ENCODE peak calls at places on chromosomes 5 and 9, in seven cellular contexts. Y, L, K, N, W, B and A are unnamed samples. For H3K36me3, the result is how much of the 10 kb centered on the place peaks cover.

GRCh38 chr5:74042559-74043357 is 416.8 kb downstream of the ARHGEF28 start:
- DNase-seq in N (no peak), L (no peak), B (no peak), W (no peak), Y (no peak), K (no peak), A (no peak)

GRCh38 chr9:36855443-36856315 is 178.4 kb downstream of the PAX5 start:
- DNase-seq in B (no peak), Y (peak), W (peak), K (no peak), L (no peak), N (no peak), A (no peak)

GRCh38 chr5:99058466-99058865 is 129.7 kb upstream of the CHD1 start:
- DNase-seq in Y (no peak), B (no peak), N (no peak), L (no peak), K (no peak), W (no peak), A (no peak)

GRCh38 chr9:135046156-135047025 is 41.1 kb upstream of the OLFM1 start:
- DNase-seq in B (no peak), N (no peak), K (no peak), Y (no peak), L (peak), W (no peak), A (no peak)

GRCh38 chr9:111955048-111955447 is 58.4 kb downstream of the UGCG start:
- DNase-seq in W (no peak), K (no peak), L (no peak), B (no peak), N (no peak), Y (no peak), A (no peak)

GRCh38 chr9:130222833-130223232 is 42.7 kb upstream of the HMCN2 start:
- DNase-seq in K (no peak), B (no peak), N (no peak), W (no peak), L (no peak), Y (no peak), A (no peak)

GRCh38 chr5:16693879-16694278 is 77.1 kb upstream of the RETREG1 start:
- DNase-seq in K (no peak), Y (peak), N (no peak), W (no peak), L (no peak), B (no peak), A (no peak)

GRCh38 chr9:21481470-21482057 is 549 bp downstream of the IFNE start:
- DNase-seq in Y (no peak), W (no peak), B (no peak), L (no peak), N (no peak), K (no peak), A (no peak)

GRCh38 chr5:180568914-180569313 is 22.4 kb downstream of the SCGB3A1 start:
- DNase-seq in Y (no peak), W (no peak), L (no peak), B (no peak), N (no peak), K (no peak), A (no peak)

GRCh38 chr5:111133436-111133751 is 41.2 kb downstream of the WDR36 start:
- DNase-seq in K (no peak), N (peak), L (no peak), W (no peak), B (no peak), Y (peak), A (no peak)

GRCh38 chr5:16809816-16810502 is 126.1 kb downstream of the MYO10 start:
- DNase-seq in L (no peak), B (peak), N (no peak), W (no peak), K (no peak), Y (no peak), A (no peak)

GRCh38 chr9:114007991-114008666 is 70.0 kb downstream of the AMBP start:
- DNase-seq in N (no peak), W (no peak), K (no peak), L (peak), Y (no peak), B (no peak), A (no peak)

GRCh38 chr9:112332977-112333638 is at the start of gene PTBP3:
- DNase-seq in K (peak), L (peak), W (peak), B (peak), N (peak), Y (peak), A (peak)

GRCh38 chr9:68702493-68702892 is 2.5 kb upstream of the PIP5K1B start:
- DNase-seq in L (no peak), W (no peak), B (no peak), K (no peak), Y (no peak), N (no peak), A (no peak)

GRCh38 chr9:136044971-136045594 is 50.0 kb downstream of the NACC2 start:
- DNase-seq in Y (peak), K (no peak), L (peak), N (peak), B (no peak), W (no peak), A (no peak)

GRCh38 chr9:77708416-77708815 is 60.3 kb upstream of the GNA14 start:
- DNase-seq in L (no peak), W (no peak), B (no peak), Y (no peak), N (no peak), K (no peak), A (no peak)

GRCh38 chr9:120080781-120081180 is 499.2 kb downstream of the CDK5RAP2 start:
- DNase-seq in W (no peak), K (no peak), Y (no peak), B (no peak), N (no peak), L (no peak), A (no peak)

GRCh38 chr5:74946471-74946870 is 80.3 kb upstream of the FAM169A start:
- DNase-seq in L (no peak), N (no peak), Y (no peak), B (no peak), W (no peak), K (no peak), A (no peak)

GRCh38 chr5:180021900-180022299 is 49.7 kb downstream of the RNF130 start:
- DNase-seq in L (no peak), K (no peak), Y (no peak), N (no peak), B (no peak), W (no peak), A (no peak)

GRCh38 chr9:117725426-117725887 is 21.3 kb downstream of the TLR4 start:
- DNase-seq in Y (no peak), N (no peak), B (no peak), L (no peak), W (no peak), K (no peak), A (no peak)
- H3K4me3 ChIP-seq in Y (no peak), N (no peak), B (no peak), L (no peak), W (no peak), K (no peak), A (no peak)

DNA sequence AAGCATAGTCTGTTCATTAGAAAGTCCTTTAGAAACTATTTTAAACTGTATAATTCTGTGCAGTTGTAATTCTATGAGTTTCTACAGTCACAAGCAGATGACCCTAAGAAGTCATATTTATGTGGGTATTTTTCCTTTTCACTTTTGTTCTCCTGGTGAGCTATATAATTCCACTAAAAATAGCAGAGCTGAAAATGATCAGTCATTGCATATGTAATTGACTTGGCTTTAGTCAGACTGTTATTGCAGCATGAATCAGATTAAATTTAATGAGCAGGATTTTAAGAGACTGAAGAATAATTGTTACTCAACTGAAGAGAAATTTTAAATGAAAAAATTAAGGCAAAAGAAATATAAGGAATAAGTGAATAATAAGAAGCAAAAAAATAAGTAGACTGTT is 108.5 kb downstream of the MTREX start:
- DNase-seq in B (no peak), Y (no peak), W (no peak), K (no peak), L (no peak), N (no peak), A (no peak)
- H3K36me3 ChIP-seq in B (under half), Y (under half), W (half or more), K (half or more), L (under half), N (under half), A (under half)

GRCh38 chr5:140355551-140355950 is 4.4 kb upstream of the SLC4A9 start:
- DNase-seq in N (no peak), L (no peak), Y (no peak), B (no peak), K (no peak), W (no peak), A (no peak)

GRCh38 chr5:140356878-140357730 is 2.9 kb upstream of the SLC4A9 start:
- DNase-seq in N (no peak), L (no peak), W (no peak), K (no peak), Y (no peak), B (no peak), A (no peak)

GRCh38 chr5:140358738-140359310 is 1.2 kb upstream of the SLC4A9 start:
- DNase-seq in N (no peak), K (no peak), B (no peak), L (peak), W (no peak), Y (peak), A (no peak)

GRCh38 chr5:140360101-140360500 is at the start of gene SLC4A9:
- DNase-seq in Y (no peak), W (no peak), B (no peak), L (no peak), K (no peak), N (no peak), A (no peak)

DNA sequence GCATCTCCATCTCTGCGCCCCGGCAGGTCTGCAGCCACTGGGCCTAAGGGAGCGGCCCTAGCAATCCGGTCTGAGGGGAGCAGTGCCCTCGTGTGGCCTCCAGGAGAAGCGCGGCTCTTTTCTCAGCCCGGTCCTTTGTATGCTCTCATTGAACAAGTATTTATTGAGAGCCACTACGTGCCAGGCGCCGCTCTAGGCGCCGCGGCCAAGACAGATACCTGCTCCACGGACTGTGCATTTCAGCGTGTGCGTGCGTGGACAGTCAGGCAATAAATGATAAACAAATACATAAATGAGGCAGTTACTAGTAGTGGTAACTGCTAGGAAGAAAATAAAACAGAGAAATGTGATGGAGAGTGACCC is 2.3 kb upstream of the SLC4A9 start:
- DNase-seq in N (peak), L (peak), Y (peak), W (peak), K (peak), B (peak), A (peak)
- H3K4me3 ChIP-seq in N (no peak), L (no peak), Y (peak), W (no peak), K (peak), B (peak), A (peak)

GRCh38 chr9:87501806-87502205 is 4.1 kb downstream of the DAPK1 start:
- DNase-seq in L (no peak), N (no peak), Y (no peak), W (no peak), B (no peak), K (no peak), A (no peak)
- H3K36me3 ChIP-seq in L (under half), N (under half), Y (under half), W (under half), B (under half), K (under half), A (under half)

GRCh38 chr5:147382776-147383175 is 127.1 kb downstream of the DPYSL3 start:
- DNase-seq in K (no peak), N (no peak), W (no peak), B (no peak), L (no peak), Y (no peak), A (no peak)
- H3K4me3 ChIP-seq in K (peak), N (peak), W (no peak), B (peak), L (no peak), Y (no peak), A (no peak)

GRCh38 chr5:14486486-14486885 is 95.1 kb upstream of the OTULINL start:
- DNase-seq in Y (peak), N (no peak), K (no peak), W (no peak), B (no peak), L (no peak), A (no peak)

GRCh38 chr5:14487896-14488570 is 93.6 kb upstream of the OTULINL start:
- DNase-seq in W (no peak), Y (peak), L (no peak), N (no peak), K (no peak), B (no peak), A (no peak)

GRCh38 chr5:14489643-14490042 is 91.9 kb upstream of the OTULINL start:
- DNase-seq in K (no peak), B (no peak), N (no peak), L (no peak), W (no peak), Y (no peak), A (no peak)

GRCh38 chr5:14488697-14489096 is 92.9 kb upstream of the OTULINL start:
- DNase-seq in N (no peak), B (no peak), L (no peak), K (no peak), Y (peak), W (no peak), A (no peak)

DNA sequence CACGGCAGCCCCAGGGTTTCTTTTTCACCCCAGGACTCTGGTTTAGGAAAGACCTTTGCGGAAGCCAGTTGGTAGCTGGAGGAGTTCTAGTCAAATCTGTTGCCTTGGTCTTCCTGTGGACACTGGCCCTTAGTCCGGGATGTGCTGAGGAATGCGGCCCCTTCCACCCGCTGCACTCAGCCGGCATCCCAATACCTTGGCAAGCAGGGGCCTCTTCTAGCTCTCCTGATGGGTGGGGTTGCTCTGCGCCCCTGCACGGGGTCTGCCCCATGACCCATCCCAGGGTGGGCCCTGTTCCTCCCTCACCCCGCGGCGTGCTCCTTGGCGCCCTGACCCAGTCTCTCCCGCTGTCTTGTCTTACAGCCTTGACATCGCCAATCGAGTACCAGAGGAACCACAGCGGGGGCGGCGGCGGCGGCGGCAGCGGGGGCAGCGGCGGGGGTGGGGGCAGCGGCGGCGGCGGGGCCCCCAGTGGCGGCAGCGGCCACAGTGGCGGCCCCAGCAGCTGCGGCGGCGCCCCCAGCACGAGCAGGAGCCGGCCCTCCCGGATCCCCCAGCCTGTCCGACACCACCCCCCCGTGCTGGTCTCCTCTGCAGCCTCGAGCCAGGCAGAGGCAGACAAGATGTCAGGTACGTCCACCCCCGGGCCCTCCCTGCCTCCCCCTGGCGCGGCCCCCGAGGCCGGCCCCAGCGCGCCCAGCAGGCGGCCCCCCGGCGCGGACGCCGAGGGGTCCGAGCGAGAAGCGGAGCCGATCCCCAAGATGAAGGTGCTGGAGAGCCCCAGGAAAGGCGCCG is 94.3 kb upstream of the OTULINL start:
- DNase-seq in K (no peak), L (no peak), N (no peak), Y (peak), W (no peak), B (no peak), A (no peak)
- H3K36me3 ChIP-seq in K (half or more), L (half or more), N (under half), Y (half or more), W (under half), B (half or more), A (under half)

GRCh38 chr9:128371622-128372117 is 496 bp downstream of the URM1 start:
- DNase-seq in B (no peak), W (no peak), L (no peak), N (no peak), K (no peak), Y (no peak), A (no peak)

GRCh38 chr9:128374221-128374675 is 3.1 kb downstream of the URM1 start:
- DNase-seq in Y (no peak), B (no peak), W (no peak), K (no peak), N (no peak), L (no peak), A (no peak)

GRCh38 chr9:128372188-128372641 is 1.0 kb downstream of the URM1 start:
- DNase-seq in W (peak), N (no peak), Y (no peak), L (no peak), B (no peak), K (no peak), A (no peak)

GRCh38 chr9:128370752-128371621 is at the start of gene URM1:
- DNase-seq in B (peak), Y (peak), N (peak), K (peak), L (peak), W (peak), A (peak)

GRCh38 chr9:128372784-128373183 is 1.6 kb downstream of the URM1 start:
- DNase-seq in Y (no peak), L (no peak), K (no peak), W (no peak), N (no peak), B (no peak), A (no peak)
- H3K4me3 ChIP-seq in Y (peak), L (no peak), K (no peak), W (no peak), N (no peak), B (no peak), A (no peak)

GRCh38 chr5:128085413-128085812 is 1.8 kb downstream of the SLC12A2 start:
- DNase-seq in L (no peak), Y (no peak), B (no peak), N (no peak), K (no peak), W (no peak), A (no peak)
- H3K36me3 ChIP-seq in L (under half), Y (under half), B (under half), N (under half), K (under half), W (under half), A (under half)